ENCODE peak calls at places on chromosomes 4 and X, in ten cellular contexts. W, L, M, H, D, S, A, E, G and Y are unnamed samples.

GRCh38 chr4:83686166-83686565 is 150.3 kb downstream of the GPAT3 start:
- DNase-seq in G (no peak), H (peak; percentile 29), A (no peak), M (no peak), D (no peak), L (peak; percentile 73), E (no peak), W (no peak), S (no peak), Y (no peak)

GRCh38 chr4:78379040-78379439 is 172.5 kb upstream of the ANXA3 start:
- DNase-seq in G (no peak), W (no peak), M (no peak), L (no peak), S (no peak), A (no peak), D (no peak), H (no peak), E (no peak), Y (no peak)

GRCh38 chrX:8728932-8729331 is 3.0 kb downstream of the ANOS1 start:
- DNase-seq in E (no peak), H (no peak), D (no peak), L (no peak), W (no peak), G (no peak), M (no peak), A (no peak), S (peak; percentile 16), Y (no peak)

GRCh38 chr4:130210871-130211270 is 1114.9 kb downstream of the C4orf33 start:
- DNase-seq in W (no peak), L (peak; percentile 65), G (no peak), D (no peak), A (no peak), H (no peak), E (no peak), M (no peak), S (no peak), Y (no peak)

GRCh38 chr4:88897180-88897579 is 159.8 kb downstream of the FAM13A start:
- DNase-seq in M (no peak), G (no peak), S (no peak), W (no peak), H (no peak), A (no peak), D (no peak), L (no peak), E (no peak), Y (no peak)

GRCh38 chrX:40360557-40360956 is 220.2 kb upstream of the ATP6AP2 start:
- DNase-seq in A (no peak), G (no peak), S (no peak), M (no peak), E (no peak), W (no peak), D (no peak), H (no peak), L (no peak), Y (no peak)

GRCh38 chr4:71262161-71262560 is 76.7 kb upstream of the SLC4A4 start:
- DNase-seq in H (no peak), M (no peak), W (no peak), A (no peak), E (no peak), S (no peak), L (no peak), D (no peak), G (no peak), Y (no peak)

GRCh38 chrX:102599084-102599949 is at the start of gene ARMCX5:
- DNase-seq in L (peak; percentile 57), G (peak; percentile 43), W (peak; percentile 74), S (peak; percentile 89), M (peak; percentile 39), E (peak; percentile 83), H (peak; percentile 69), A (no peak), D (peak; percentile 90), Y (peak; percentile 73)

GRCh38 chr4:150943831-150944230 is 71.3 kb downstream of the LRBA start:
- DNase-seq in W (no peak), M (no peak), L (no peak), G (no peak), H (no peak), S (peak; percentile 2), D (no peak), E (no peak), A (no peak), Y (no peak)